ENCODE peak calls at places on chromosomes 3 and 15, in nine cellular contexts. One of them, this sample, is unnamed.

GRCh38 chr15:74889882-74890768 is at the start of gene MPI:
- DNase-seq in uterus: peak; percentile 81
- DNase-seq in esophagus squamous epithelium: no peak
- DNase-seq in pancreas: peak; percentile 93
- DNase-seq in ascending aorta: peak; percentile 47
- DNase-seq in lung: peak; percentile 87
- DNase-seq in kidney epithelial cell: no peak
- DNase-seq in heart left ventricle: peak; percentile 86
- DNase-seq in transverse colon: peak; percentile 90
- DNase-seq in this sample: peak; percentile 84

GRCh38 chr15:68672781-68673205 is 94.0 kb downstream of the CORO2B start:
- DNase-seq in uterus: no peak
- DNase-seq in esophagus squamous epithelium: no peak
- DNase-seq in pancreas: no peak
- DNase-seq in ascending aorta: no peak
- DNase-seq in lung: no peak
- DNase-seq in kidney epithelial cell: no peak
- DNase-seq in heart left ventricle: no peak
- DNase-seq in transverse colon: no peak
- DNase-seq in this sample: no peak

GRCh38 chr3:87329065-87329464 is 52.7 kb upstream of the POU1F1 start:
- DNase-seq in uterus: no peak
- DNase-seq in esophagus squamous epithelium: no peak
- DNase-seq in pancreas: no peak
- DNase-seq in ascending aorta: no peak
- DNase-seq in lung: no peak
- DNase-seq in kidney epithelial cell: no peak
- DNase-seq in heart left ventricle: no peak
- DNase-seq in transverse colon: no peak
- DNase-seq in this sample: no peak

GRCh38 chr15:48481802-48482201 is 150.6 kb downstream of the DUT start:
- DNase-seq in uterus: no peak
- DNase-seq in esophagus squamous epithelium: no peak
- DNase-seq in pancreas: no peak
- DNase-seq in ascending aorta: no peak
- DNase-seq in lung: no peak
- DNase-seq in kidney epithelial cell: no peak
- DNase-seq in heart left ventricle: no peak
- DNase-seq in transverse colon: no peak
- DNase-seq in this sample: no peak

GRCh38 chr3:123694377-123695147 is 109.7 kb upstream of the HACD2 start:
- DNase-seq in uterus: no peak
- DNase-seq in esophagus squamous epithelium: no peak
- DNase-seq in pancreas: no peak
- DNase-seq in ascending aorta: no peak
- DNase-seq in lung: no peak
- DNase-seq in kidney epithelial cell: no peak
- DNase-seq in heart left ventricle: no peak
- DNase-seq in transverse colon: no peak
- DNase-seq in this sample: no peak

GRCh38 chr3:167609156-167609555 is 44.6 kb downstream of the WDR49 start:
- DNase-seq in uterus: no peak
- DNase-seq in esophagus squamous epithelium: no peak
- DNase-seq in pancreas: no peak
- DNase-seq in ascending aorta: no peak
- DNase-seq in lung: no peak
- DNase-seq in kidney epithelial cell: no peak
- DNase-seq in heart left ventricle: no peak
- DNase-seq in transverse colon: no peak
- DNase-seq in this sample: no peak

GRCh38 chr3:60431599-60431958 is 819.7 kb downstream of the FHIT start:
- DNase-seq in uterus: no peak
- DNase-seq in esophagus squamous epithelium: no peak
- DNase-seq in pancreas: no peak
- DNase-seq in ascending aorta: no peak
- DNase-seq in lung: no peak
- DNase-seq in kidney epithelial cell: no peak
- DNase-seq in heart left ventricle: no peak
- DNase-seq in transverse colon: no peak
- DNase-seq in this sample: no peak

GRCh38 chr3:15309662-15310335 is 22.6 kb downstream of the SH3BP5 start:
- DNase-seq in uterus: no peak
- DNase-seq in esophagus squamous epithelium: no peak
- DNase-seq in pancreas: no peak
- DNase-seq in ascending aorta: no peak
- DNase-seq in lung: no peak
- DNase-seq in kidney epithelial cell: no peak
- DNase-seq in heart left ventricle: no peak
- DNase-seq in transverse colon: no peak
- DNase-seq in this sample: no peak

DNA sequence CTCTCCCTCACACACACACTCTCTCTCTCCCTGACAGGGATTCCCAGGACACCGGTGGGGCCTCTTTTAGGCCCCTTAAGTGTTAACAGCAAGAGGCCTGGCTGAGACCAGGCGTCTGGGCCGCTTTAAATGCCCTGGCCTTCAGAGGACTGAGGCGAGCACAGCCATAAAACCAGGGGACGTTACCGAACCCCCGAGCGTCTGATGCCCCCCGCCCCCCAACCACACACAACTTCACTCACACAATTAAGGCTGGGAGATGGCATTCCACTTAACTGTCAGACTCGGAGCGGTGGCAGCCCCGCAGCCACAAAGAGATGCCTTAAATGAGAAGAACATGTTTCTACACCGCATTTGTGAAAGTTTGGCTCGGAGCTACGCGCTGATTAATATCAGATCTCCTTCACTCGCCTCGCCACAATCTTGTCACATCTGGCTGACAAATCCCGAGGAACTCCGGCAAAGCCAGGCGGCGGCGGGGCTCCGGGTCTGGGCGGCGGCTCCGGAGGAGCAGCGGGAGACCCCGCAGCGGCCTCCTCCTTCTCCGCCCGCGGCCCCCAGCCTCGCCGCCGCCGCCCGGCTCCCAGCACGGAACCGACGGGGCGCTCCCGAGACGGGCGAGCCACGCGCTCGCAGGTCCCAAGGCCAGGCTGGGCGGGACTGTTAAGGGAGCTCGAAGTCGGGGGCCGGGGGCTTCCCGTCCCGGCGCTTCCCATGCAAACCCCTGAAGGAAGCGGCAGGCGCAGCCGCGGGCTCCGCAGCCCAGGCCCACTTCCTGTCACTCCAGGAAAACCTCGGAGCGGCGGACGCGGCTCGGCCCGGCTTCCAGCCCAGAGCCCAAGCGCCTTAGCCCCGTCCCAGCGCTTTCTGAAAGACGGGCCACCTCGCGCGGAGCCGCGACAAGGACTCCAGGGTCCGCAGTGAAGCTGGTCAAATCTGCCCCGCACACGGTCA is 1.3 kb downstream of the BNC1 start:
- DNase-seq in uterus: no peak
- DNase-seq in esophagus squamous epithelium: no peak
- DNase-seq in pancreas: peak; percentile 68
- DNase-seq in ascending aorta: no peak
- DNase-seq in lung: no peak
- DNase-seq in kidney epithelial cell: no peak
- DNase-seq in heart left ventricle: peak; percentile 19
- DNase-seq in transverse colon: no peak
- DNase-seq in this sample: no peak
- TF ChIP-seq CTCF in uterus: no peak
- TF ChIP-seq CTCF in esophagus squamous epithelium: no peak
- TF ChIP-seq CTCF in pancreas: no peak
- TF ChIP-seq CTCF in ascending aorta: no peak
- TF ChIP-seq CTCF in lung: no peak
- TF ChIP-seq CTCF in kidney epithelial cell: no peak
- TF ChIP-seq CTCF in heart left ventricle: no peak
- TF ChIP-seq CTCF in transverse colon: no peak
- TF ChIP-seq CTCF in this sample: no peak

GRCh38 chr3:52695798-52696649 is 9.6 kb downstream of the GLT8D1 start:
- DNase-seq in uterus: no peak
- DNase-seq in esophagus squamous epithelium: no peak
- DNase-seq in pancreas: no peak
- DNase-seq in ascending aorta: no peak
- DNase-seq in lung: no peak
- DNase-seq in kidney epithelial cell: no peak
- DNase-seq in heart left ventricle: no peak
- DNase-seq in transverse colon: no peak
- DNase-seq in this sample: no peak

GRCh38 chr3:52696830-52697621 is 8.6 kb downstream of the GLT8D1 start:
- DNase-seq in uterus: no peak
- DNase-seq in esophagus squamous epithelium: no peak
- DNase-seq in pancreas: no peak
- DNase-seq in ascending aorta: no peak
- DNase-seq in lung: no peak
- DNase-seq in kidney epithelial cell: no peak
- DNase-seq in heart left ventricle: no peak
- DNase-seq in transverse colon: no peak
- DNase-seq in this sample: no peak

GRCh38 chr3:52697622-52697946 is 8.0 kb downstream of the GLT8D1 start:
- DNase-seq in uterus: no peak
- DNase-seq in esophagus squamous epithelium: no peak
- DNase-seq in pancreas: no peak
- DNase-seq in ascending aorta: no peak
- DNase-seq in lung: no peak
- DNase-seq in kidney epithelial cell: no peak
- DNase-seq in heart left ventricle: no peak
- DNase-seq in transverse colon: no peak
- DNase-seq in this sample: no peak

GRCh38 chr3:52693071-52693470 is 7.2 kb downstream of the GNL3 start:
- DNase-seq in uterus: no peak
- DNase-seq in esophagus squamous epithelium: no peak
- DNase-seq in pancreas: no peak
- DNase-seq in ascending aorta: no peak
- DNase-seq in lung: no peak
- DNase-seq in kidney epithelial cell: no peak
- DNase-seq in heart left ventricle: no peak
- DNase-seq in transverse colon: no peak
- DNase-seq in this sample: no peak

GRCh38 chr3:52694528-52695189 is 8.8 kb downstream of the GNL3 start:
- DNase-seq in uterus: no peak
- DNase-seq in esophagus squamous epithelium: no peak
- DNase-seq in pancreas: no peak
- DNase-seq in ascending aorta: no peak
- DNase-seq in lung: no peak
- DNase-seq in kidney epithelial cell: no peak
- DNase-seq in heart left ventricle: no peak
- DNase-seq in transverse colon: no peak
- DNase-seq in this sample: no peak
- H3K36me3 ChIP-seq in uterus: no peaks in the 10 kb centered on the region
- H3K36me3 ChIP-seq in esophagus squamous epithelium: peaks cover 52% of the 10 kb centered on the region
- H3K36me3 ChIP-seq in pancreas: peaks cover 52% of the 10 kb centered on the region
- H3K36me3 ChIP-seq in ascending aorta: peaks cover 84% of the 10 kb centered on the region
- H3K36me3 ChIP-seq in lung: peaks cover 28% of the 10 kb centered on the region
- H3K36me3 ChIP-seq in kidney epithelial cell: peaks cover 4% of the 10 kb centered on the region
- H3K36me3 ChIP-seq in heart left ventricle: peaks cover 100% of the 10 kb centered on the region
- H3K36me3 ChIP-seq in transverse colon: no peaks in the 10 kb centered on the region
- H3K36me3 ChIP-seq in this sample: peaks cover 29% of the 10 kb centered on the region

GRCh38 chr3:23763040-23763477 is 42.7 kb upstream of the UBE2E1 start:
- DNase-seq in uterus: peak; percentile 54
- DNase-seq in esophagus squamous epithelium: no peak
- DNase-seq in pancreas: no peak
- DNase-seq in ascending aorta: no peak
- DNase-seq in lung: no peak
- DNase-seq in kidney epithelial cell: no peak
- DNase-seq in heart left ventricle: peak; percentile 59
- DNase-seq in transverse colon: no peak
- DNase-seq in this sample: peak; percentile 20
- H3K4me3 ChIP-seq in uterus: peak overlapping the region; percentile 27
- H3K4me3 ChIP-seq in esophagus squamous epithelium: no peak overlapping the region
- H3K4me3 ChIP-seq in pancreas: no peak overlapping the region
- H3K4me3 ChIP-seq in ascending aorta: no peak overlapping the region
- H3K4me3 ChIP-seq in lung: no peak overlapping the region
- H3K4me3 ChIP-seq in kidney epithelial cell: no peak overlapping the region
- H3K4me3 ChIP-seq in heart left ventricle: peak overlapping the region; percentile 14
- H3K4me3 ChIP-seq in transverse colon: no peak overlapping the region
- H3K4me3 ChIP-seq in this sample: no peak overlapping the region

GRCh38 chr15:94844188-94844532 is 612.8 kb downstream of the MCTP2 start:
- DNase-seq in uterus: no peak
- DNase-seq in esophagus squamous epithelium: no peak
- DNase-seq in pancreas: no peak
- DNase-seq in ascending aorta: no peak
- DNase-seq in lung: no peak
- DNase-seq in kidney epithelial cell: no peak
- DNase-seq in heart left ventricle: no peak
- DNase-seq in transverse colon: no peak
- DNase-seq in this sample: no peak

GRCh38 chr15:94845391-94845718 is 614.0 kb downstream of the MCTP2 start:
- DNase-seq in uterus: no peak
- DNase-seq in esophagus squamous epithelium: no peak
- DNase-seq in pancreas: no peak
- DNase-seq in ascending aorta: no peak
- DNase-seq in lung: no peak
- DNase-seq in kidney epithelial cell: no peak
- DNase-seq in heart left ventricle: no peak
- DNase-seq in transverse colon: no peak
- DNase-seq in this sample: no peak

GRCh38 chr15:94847325-94847724 is 616.0 kb downstream of the MCTP2 start:
- DNase-seq in uterus: no peak
- DNase-seq in esophagus squamous epithelium: no peak
- DNase-seq in pancreas: no peak
- DNase-seq in ascending aorta: no peak
- DNase-seq in lung: no peak
- DNase-seq in kidney epithelial cell: no peak
- DNase-seq in heart left ventricle: no peak
- DNase-seq in transverse colon: no peak
- DNase-seq in this sample: no peak

GRCh38 chr15:94843060-94843459 is 611.7 kb downstream of the MCTP2 start:
- DNase-seq in uterus: no peak
- DNase-seq in esophagus squamous epithelium: no peak
- DNase-seq in pancreas: no peak
- DNase-seq in ascending aorta: no peak
- DNase-seq in lung: no peak
- DNase-seq in kidney epithelial cell: no peak
- DNase-seq in heart left ventricle: no peak
- DNase-seq in transverse colon: no peak
- DNase-seq in this sample: no peak

DNA sequence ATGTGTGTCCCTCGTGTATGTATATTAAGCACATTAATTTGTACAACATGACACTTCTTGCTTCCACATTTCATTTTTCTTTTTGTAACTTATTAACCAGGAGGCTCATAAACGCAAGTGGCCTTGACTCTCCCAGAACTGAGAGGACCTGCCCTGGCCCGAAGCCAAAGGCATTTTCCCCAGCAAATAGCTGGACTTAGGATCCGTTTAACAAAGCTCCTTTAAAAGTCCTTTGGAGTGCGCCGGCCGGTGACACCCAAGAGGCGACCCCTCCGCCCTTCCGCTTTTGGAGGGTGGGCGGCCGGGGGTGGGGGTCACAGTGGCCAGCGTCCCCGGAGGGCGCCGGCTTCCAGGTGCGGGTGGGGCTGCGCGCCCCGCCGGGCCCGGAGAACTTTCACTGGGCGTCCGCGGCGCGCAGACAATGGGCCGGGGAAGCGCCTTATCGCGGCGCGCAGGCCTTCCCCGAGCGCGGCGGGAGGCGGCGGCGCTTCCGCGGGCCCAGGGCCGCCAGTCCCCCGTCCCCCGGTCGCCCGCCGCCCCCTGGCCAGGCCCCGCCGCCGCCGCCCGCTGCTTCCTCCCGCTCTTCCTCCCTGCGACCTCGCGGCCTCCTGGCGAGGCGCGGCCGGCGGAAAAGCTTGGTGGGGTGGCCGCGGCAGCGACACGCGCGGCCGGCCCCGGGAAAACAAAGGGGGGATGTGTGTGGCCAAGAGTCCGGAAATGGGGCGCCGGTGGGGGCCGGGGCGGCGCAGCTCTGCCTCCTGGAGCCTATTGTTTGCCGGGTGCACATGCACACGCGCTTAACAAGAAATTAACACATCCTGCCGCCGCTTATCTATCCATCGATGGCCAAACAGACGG is 613.4 kb downstream of the MCTP2 start:
- DNase-seq in uterus: peak; percentile 57
- DNase-seq in esophagus squamous epithelium: no peak
- DNase-seq in pancreas: peak; percentile 94
- DNase-seq in ascending aorta: no peak
- DNase-seq in lung: peak; percentile 70
- DNase-seq in kidney epithelial cell: peak; percentile 26
- DNase-seq in heart left ventricle: peak; percentile 81
- DNase-seq in transverse colon: peak; percentile 91
- DNase-seq in this sample: no peak
- TF ChIP-seq CTCF in uterus: peak; percentile 24
- TF ChIP-seq CTCF in esophagus squamous epithelium: no peak
- TF ChIP-seq CTCF in pancreas: no peak
- TF ChIP-seq CTCF in ascending aorta: no peak
- TF ChIP-seq CTCF in lung: no peak
- TF ChIP-seq CTCF in kidney epithelial cell: no peak
- TF ChIP-seq CTCF in heart left ventricle: peak; percentile 37
- TF ChIP-seq CTCF in transverse colon: no peak
- TF ChIP-seq CTCF in this sample: no peak